ENCODE peak calls at places on chromosomes 1 and 21, in nine cellular contexts. V is AG04450, X is GM23248, U is psoas muscle, D is ascending aorta, M is right atrium auricular region, R is stomach, K is pancreas, I is fibroblast of lung. H is an unnamed sample.

GRCh38 chr1:109040627-109041613 is 982 bp downstream of the WDR47 start:
- DNase-seq in V (no peak), X (peak; percentile 54), U (peak; percentile 60), D (no peak), M (no peak), R (peak; percentile 28), K (no peak), I (peak; percentile 41), H (peak; percentile 28)

GRCh38 chr1:202238914-202239313 is 45.3 kb downstream of the LGR6 start:
- DNase-seq in V (no peak), X (no peak), U (no peak), D (peak; percentile 67), M (no peak), R (no peak), K (no peak), I (no peak), H (no peak)

GRCh38 chr1:19643113-19643512 is 998 bp upstream of the NBL1 start:
- DNase-seq in V (no peak), X (peak; percentile 82), U (no peak), D (no peak), M (no peak), R (peak; percentile 59), K (no peak), I (no peak), H (no peak)

GRCh38 chr21:31132574-31133242 is 94.4 kb upstream of the KRTAP19-8 start:
- DNase-seq in V (no peak), X (peak; percentile 47), U (no peak), D (no peak), M (no peak), R (no peak), K (no peak), I (peak; percentile 28), H (no peak)

GRCh38 chr1:172903581-172904220 is 147.0 kb downstream of the TNFSF18 start:
- DNase-seq in V (no peak), X (peak; percentile 48), U (no peak), D (no peak), M (no peak), R (no peak), K (no peak), I (peak; percentile 70), H (no peak)

GRCh38 chr1:68231627-68232303 is 558 bp downstream of the WLS start:
- DNase-seq in V (peak; percentile 39), X (peak; percentile 80), U (peak; percentile 69), D (peak; percentile 81), M (peak; percentile 78), R (peak; percentile 59), K (peak; percentile 60), I (peak; percentile 90), H (peak; percentile 65)

GRCh38 chr1:89633745-89634625 is 1.1 kb downstream of the LRRC8C start:
- DNase-seq in V (no peak), X (peak; percentile 57), U (no peak), D (no peak), M (no peak), R (no peak), K (peak; percentile 22), I (peak; percentile 51), H (no peak)

GRCh38 chr1:59292557-59292956 is 4.3 kb upstream of the FGGY start:
- DNase-seq in V (no peak), X (peak; percentile 80), U (peak; percentile 61), D (peak; percentile 77), M (peak; percentile 82), R (peak; percentile 29), K (peak; percentile 44), I (peak; percentile 84), H (no peak)

GRCh38 chr1:61241411-61241838 is 159.1 kb downstream of the NFIA start:
- DNase-seq in V (no peak), X (peak; percentile 13), U (peak; percentile 81), D (peak; percentile 81), M (peak; percentile 80), R (no peak), K (peak; percentile 33), I (peak; percentile 33), H (peak; percentile 36)

GRCh38 chr1:46394108-46394871 is at the start of gene FAAH:
- DNase-seq in V (no peak), X (peak; percentile 61), U (peak; percentile 90), D (peak; percentile 74), M (no peak), R (peak; percentile 80), K (peak; percentile 75), I (peak; percentile 40), H (peak; percentile 68)

GRCh38 chr1:182293119-182293589 is 98.4 kb downstream of the GLUL start:
- DNase-seq in V (no peak), X (no peak), U (peak; percentile 59), D (no peak), M (no peak), R (no peak), K (no peak), I (no peak), H (no peak)

GRCh38 chr1:111631502-111631901 is 11.9 kb downstream of the RAP1A start:
- DNase-seq in V (no peak), X (no peak), U (no peak), D (no peak), M (no peak), R (no peak), K (no peak), I (no peak), H (no peak)

GRCh38 chr1:111625263-111625662 is 5.7 kb downstream of the RAP1A start:
- DNase-seq in V (no peak), X (peak; percentile 26), U (no peak), D (no peak), M (no peak), R (no peak), K (no peak), I (no peak), H (no peak)

GRCh38 chr1:111633736-111634135 is 14.1 kb downstream of the RAP1A start:
- DNase-seq in V (no peak), X (no peak), U (no peak), D (no peak), M (no peak), R (no peak), K (no peak), I (no peak), H (no peak)

GRCh38 chr1:111628153-111628552 is 8.6 kb downstream of the RAP1A start:
- DNase-seq in V (no peak), X (no peak), U (no peak), D (no peak), M (no peak), R (no peak), K (no peak), I (no peak), H (no peak)

GRCh38 chr1:111629190-111629954 is 9.8 kb downstream of the RAP1A start:
- DNase-seq in V (no peak), X (peak; percentile 39), U (no peak), D (no peak), M (no peak), R (no peak), K (no peak), I (no peak), H (no peak)
- H3K4me3 ChIP-seq in V (no peak overlapping the region), X (no peak overlapping the region), U (no peak overlapping the region), D (no peak overlapping the region), M (no peak overlapping the region), R (no peak overlapping the region), K (no peak overlapping the region), I (no peak overlapping the region), H (no peak overlapping the region)

GRCh38 chr1:161121042-161121441 is 3.1 kb downstream of the NIT1 start:
- DNase-seq in V (no peak), X (no peak), U (no peak), D (no peak), M (no peak), R (no peak), K (no peak), I (no peak), H (no peak)
- H3K27ac ChIP-seq in V (no peak overlapping the region), X (no peak overlapping the region), U (no peak overlapping the region), D (no peak overlapping the region), M (no peak overlapping the region), R (no peak overlapping the region), K (no peak overlapping the region), I (no peak overlapping the region), H (no peak overlapping the region)

GRCh38 chr1:94418664-94419655 is 771 bp downstream of the ABCD3 start:
- DNase-seq in V (no peak), X (peak; percentile 80), U (peak; percentile 53), D (peak; percentile 70), M (peak; percentile 68), R (peak; percentile 62), K (peak; percentile 67), I (peak; percentile 42), H (peak; percentile 19)

GRCh38 chr1:94417702-94417961 is 557 bp upstream of the ABCD3 start:
- DNase-seq in V (no peak), X (no peak), U (no peak), D (no peak), M (no peak), R (no peak), K (no peak), I (no peak), H (no peak)

GRCh38 chr1:94417962-94418663 is at the start of gene ABCD3:
- DNase-seq in V (peak; percentile 97), X (peak; percentile 100), U (peak; percentile 99), D (peak; percentile 99), M (peak; percentile 96), R (peak; percentile 97), K (peak; percentile 96), I (peak; percentile 98), H (peak; percentile 98)

GRCh38 chr1:94413311-94413710 is 4.9 kb upstream of the ABCD3 start:
- DNase-seq in V (no peak), X (no peak), U (no peak), D (no peak), M (no peak), R (no peak), K (no peak), I (no peak), H (no peak)

DNA sequence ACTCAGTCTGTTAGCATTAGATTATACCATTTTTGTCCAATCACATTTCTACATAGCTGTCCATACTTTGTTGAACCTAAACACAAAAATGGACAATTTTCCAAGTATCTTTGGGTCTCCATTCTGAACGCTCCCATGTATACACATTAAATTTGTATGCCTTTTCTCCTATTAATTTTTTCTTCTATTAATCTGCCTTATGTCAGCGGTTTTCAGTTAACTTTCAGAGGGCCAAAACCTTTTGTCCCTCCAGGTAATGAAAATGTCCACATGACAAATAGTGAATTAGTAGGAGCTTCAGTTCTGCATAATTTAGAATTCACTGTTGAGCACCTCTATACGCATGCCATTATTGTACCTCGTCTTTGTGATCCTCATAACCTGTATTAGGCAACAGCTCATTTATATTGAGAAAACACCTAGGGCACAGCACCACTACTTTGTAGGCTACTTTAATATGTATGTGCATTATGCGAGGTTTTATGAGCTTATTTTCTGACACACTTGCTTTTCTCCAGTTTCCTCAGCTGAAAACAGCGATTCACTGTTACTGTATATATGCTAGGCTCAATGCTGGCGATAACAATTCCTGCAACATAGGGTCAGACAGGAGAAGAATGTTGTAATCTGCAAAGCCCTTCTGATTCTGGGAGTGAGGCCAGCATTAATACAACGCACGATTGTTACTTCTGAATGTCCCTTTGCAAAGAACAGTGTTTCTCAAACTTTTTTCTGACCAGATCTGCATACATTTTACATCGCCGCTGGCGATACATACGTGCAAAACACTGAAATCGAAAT is 1.1 kb upstream of the ABCD3 start:
- DNase-seq in V (peak; percentile 65), X (peak; percentile 85), U (no peak), D (peak; percentile 65), M (peak; percentile 67), R (peak; percentile 43), K (peak; percentile 53), I (peak; percentile 85), H (no peak)
- H3K4me3 ChIP-seq in V (peak overlapping the region; percentile 69), X (peak overlapping the region; percentile 79), U (peak overlapping the region; percentile 97), D (peak overlapping the region; percentile 86), M (peak overlapping the region; percentile 95), R (peak overlapping the region; percentile 96), K (peak overlapping the region; percentile 85), I (peak overlapping the region; percentile 61), H (peak overlapping the region; percentile 95)

DNA sequence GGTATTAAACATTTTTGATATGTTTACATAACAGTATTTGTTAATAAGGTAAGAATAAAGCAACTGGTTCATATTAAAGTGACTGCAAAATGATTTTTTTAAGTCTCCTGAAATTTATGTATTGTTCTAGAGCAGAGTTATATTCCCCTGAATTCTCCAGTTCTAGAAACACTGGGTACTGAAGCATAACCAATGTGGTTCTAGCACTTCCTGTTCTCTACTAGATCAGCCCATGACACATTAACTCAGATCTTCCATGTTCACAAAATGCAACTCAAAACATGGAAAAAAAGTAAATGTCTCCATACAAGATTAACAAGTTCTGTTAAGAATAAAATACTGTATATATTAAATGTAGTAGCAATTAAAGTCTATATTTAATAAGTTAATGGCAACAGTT is 3.9 kb downstream of the NEGR1 start:
- DNase-seq in V (no peak), X (no peak), U (no peak), D (no peak), M (no peak), R (no peak), K (no peak), I (no peak), H (no peak)
- H3K27ac ChIP-seq in V (no peak overlapping the region), X (no peak overlapping the region), U (no peak overlapping the region), D (no peak overlapping the region), M (no peak overlapping the region), R (no peak overlapping the region), K (no peak overlapping the region), I (no peak overlapping the region), H (no peak overlapping the region)